ENCODE peak calls at places on chromosomes 12 and 14, in four cellular contexts. F is IMR-90, Z is H1, B is mesendoderm. Y is an unnamed sample.

GRCh38 chr12:22415342-22416309 is 81.1 kb upstream of the ST8SIA1 start:
- DNase-seq in F (no peak), Z (no peak), B (no peak), Y (no peak)

GRCh38 chr12:77349703-77350102 is 284.3 kb upstream of the E2F7 start:
- DNase-seq in F (no peak), Z (no peak), B (no peak), Y (no peak)

GRCh38 chr12:99154983-99155336 is 492.6 kb upstream of the GARIN6 start:
- DNase-seq in F (no peak), Z (no peak), B (no peak), Y (no peak)

GRCh38 chr12:89693639-89694202 is 14.9 kb downstream of the ATP2B1 start:
- DNase-seq in F (no peak), Z (no peak), B (no peak), Y (no peak)

GRCh38 chr12:40188558-40189320 is 36.1 kb upstream of the LRRK2 start:
- DNase-seq in F (no peak), Z (no peak), B (no peak), Y (no peak)

GRCh38 chr12:121649819-121650353 is 19.6 kb downstream of the MORN3 start:
- DNase-seq in F (no peak), Z (no peak), B (peak; percentile 61), Y (no peak)

GRCh38 chr14:92160619-92161018 is 38.9 kb downstream of the CPSF2 start:
- DNase-seq in F (peak; percentile 91), Z (no peak), B (no peak), Y (peak; percentile 58)

GRCh38 chr12:54383041-54383609 is 1.4 kb downstream of the ZNF385A start:
- DNase-seq in F (peak; percentile 96), Z (no peak), B (peak; percentile 70), Y (peak; percentile 97)

GRCh38 chr12:31620311-31620710 is 29.4 kb upstream of the DENND5B start:
- DNase-seq in F (peak; percentile 8), Z (no peak), B (no peak), Y (no peak)

GRCh38 chr12:82461393-82461792 is 103.1 kb downstream of the METTL25 start:
- DNase-seq in F (no peak), Z (no peak), B (no peak), Y (no peak)

GRCh38 chr14:42013560-42013959 is 406.9 kb downstream of the LRFN5 start:
- DNase-seq in F (peak; percentile 18), Z (no peak), B (no peak), Y (no peak)

GRCh38 chr12:47383942-47384341 is 304.2 kb upstream of the AMIGO2 start:
- DNase-seq in F (peak; percentile 90), Z (no peak), B (no peak), Y (peak; percentile 10)

GRCh38 chr12:47270782-47271664 is 191.3 kb upstream of the AMIGO2 start:
- DNase-seq in F (peak; percentile 77), Z (no peak), B (no peak), Y (peak; percentile 77)

GRCh38 chr12:4037747-4038312 is 164.6 kb upstream of the PARP11 start:
- DNase-seq in F (peak; percentile 44), Z (no peak), B (no peak), Y (peak; percentile 47)

GRCh38 chr12:6478406-6478805 is 7.9 kb upstream of the VAMP1 start:
- DNase-seq in F (no peak), Z (no peak), B (no peak), Y (no peak)

GRCh38 chr12:62722971-62723680 is 211.8 kb downstream of the PPM1H start:
- DNase-seq in F (peak; percentile 60), Z (no peak), B (no peak), Y (no peak)

GRCh38 chr14:26596722-26597030 is 1.2 kb downstream of the NOVA1 start:
- DNase-seq in F (peak; percentile 1), Z (no peak), B (no peak), Y (peak; percentile 33)

GRCh38 chr12:19064713-19065112 is 64.8 kb upstream of the PLEKHA5 start:
- DNase-seq in F (no peak), Z (no peak), B (no peak), Y (no peak)

GRCh38 chr12:105257321-105257728 is 21.4 kb upstream of the APPL2 start:
- DNase-seq in F (peak; percentile 90), Z (no peak), B (no peak), Y (peak; percentile 88)

GRCh38 chr14:25090716-25091454 is 40.9 kb upstream of the STXBP6 start:
- DNase-seq in F (peak; percentile 66), Z (no peak), B (peak; percentile 83), Y (peak; percentile 39)

GRCh38 chr12:80988986-80989385 is 51.3 kb upstream of the LIN7A start:
- DNase-seq in F (no peak), Z (no peak), B (peak; percentile 11), Y (no peak)

GRCh38 chr14:35366048-35366428 is 38.5 kb downstream of the NFKBIA start:
- DNase-seq in F (peak; percentile 74), Z (no peak), B (no peak), Y (peak; percentile 68)

GRCh38 chr12:24838531-24838950 is 110.4 kb downstream of the BCAT1 start:
- DNase-seq in F (peak; percentile 87), Z (no peak), B (no peak), Y (peak; percentile 96)

GRCh38 chr12:32400114-32400672 is 835 bp downstream of the FGD4 start:
- DNase-seq in F (no peak), Z (peak; percentile 70), B (peak; percentile 77), Y (peak; percentile 17)

GRCh38 chr12:22103418-22103817 is 57.4 kb downstream of the CMAS start:
- DNase-seq in F (no peak), Z (no peak), B (no peak), Y (no peak)

GRCh38 chr12:111776836-111777344 is 10.2 kb downstream of the ALDH2 start:
- DNase-seq in F (peak; percentile 35), Z (no peak), B (no peak), Y (no peak)

GRCh38 chr12:24705741-24706358 is 243.1 kb downstream of the BCAT1 start:
- DNase-seq in F (peak; percentile 29), Z (no peak), B (no peak), Y (no peak)

GRCh38 chr12:100337299-100337698 is 19.6 kb upstream of the SLC17A8 start:
- DNase-seq in F (no peak), Z (no peak), B (no peak), Y (no peak)

GRCh38 chr14:68895304-68895703 is 83.8 kb downstream of the ACTN1 start:
- DNase-seq in F (no peak), Z (no peak), B (no peak), Y (no peak)
- H4K8ac ChIP-seq in F (no peak overlapping the region), Z (no peak overlapping the region), B (no peak overlapping the region), Y (no peak overlapping the region)

DNA sequence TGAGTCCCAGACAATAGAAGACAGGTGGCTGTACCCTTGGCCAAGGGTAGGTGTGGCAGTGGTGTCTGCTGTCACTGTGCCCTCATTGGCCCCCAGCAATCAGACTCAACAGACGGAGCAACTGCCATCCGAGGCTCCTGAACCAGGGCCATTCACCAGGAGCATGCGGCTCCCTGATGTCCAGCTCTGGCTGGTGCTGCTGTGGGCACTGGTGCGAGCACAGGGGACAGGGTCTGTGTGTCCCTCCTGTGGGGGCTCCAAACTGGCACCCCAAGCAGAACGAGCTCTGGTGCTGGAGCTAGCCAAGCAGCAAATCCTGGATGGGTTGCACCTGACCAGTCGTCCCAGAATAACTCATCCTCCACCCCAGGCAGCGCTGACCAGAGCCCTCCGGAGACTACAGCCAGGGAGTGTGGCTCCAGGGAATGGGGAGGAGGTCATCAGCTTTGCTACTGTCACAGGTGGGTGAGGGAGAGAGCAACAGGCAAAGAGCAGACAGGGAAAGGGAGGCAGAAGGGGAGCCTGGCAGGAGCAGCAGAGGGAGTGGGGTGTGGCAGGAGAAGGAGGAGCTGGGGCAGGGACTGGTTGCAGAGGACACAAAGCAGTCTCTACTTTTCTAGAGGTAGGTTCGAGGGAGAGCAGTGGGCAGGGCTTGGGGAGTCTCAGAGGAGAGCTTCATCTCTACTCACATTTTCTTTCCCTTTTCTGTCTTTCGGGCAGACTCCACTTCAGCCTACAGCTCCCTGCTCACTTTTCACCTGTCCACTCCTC is 452 bp downstream of the INHBE start:
- DNase-seq in F (no peak), Z (no peak), B (peak; percentile 51), Y (no peak)
- H4K8ac ChIP-seq in F (peak overlapping the region; percentile 83), Z (no peak overlapping the region), B (no peak overlapping the region), Y (no peak overlapping the region)

DNA sequence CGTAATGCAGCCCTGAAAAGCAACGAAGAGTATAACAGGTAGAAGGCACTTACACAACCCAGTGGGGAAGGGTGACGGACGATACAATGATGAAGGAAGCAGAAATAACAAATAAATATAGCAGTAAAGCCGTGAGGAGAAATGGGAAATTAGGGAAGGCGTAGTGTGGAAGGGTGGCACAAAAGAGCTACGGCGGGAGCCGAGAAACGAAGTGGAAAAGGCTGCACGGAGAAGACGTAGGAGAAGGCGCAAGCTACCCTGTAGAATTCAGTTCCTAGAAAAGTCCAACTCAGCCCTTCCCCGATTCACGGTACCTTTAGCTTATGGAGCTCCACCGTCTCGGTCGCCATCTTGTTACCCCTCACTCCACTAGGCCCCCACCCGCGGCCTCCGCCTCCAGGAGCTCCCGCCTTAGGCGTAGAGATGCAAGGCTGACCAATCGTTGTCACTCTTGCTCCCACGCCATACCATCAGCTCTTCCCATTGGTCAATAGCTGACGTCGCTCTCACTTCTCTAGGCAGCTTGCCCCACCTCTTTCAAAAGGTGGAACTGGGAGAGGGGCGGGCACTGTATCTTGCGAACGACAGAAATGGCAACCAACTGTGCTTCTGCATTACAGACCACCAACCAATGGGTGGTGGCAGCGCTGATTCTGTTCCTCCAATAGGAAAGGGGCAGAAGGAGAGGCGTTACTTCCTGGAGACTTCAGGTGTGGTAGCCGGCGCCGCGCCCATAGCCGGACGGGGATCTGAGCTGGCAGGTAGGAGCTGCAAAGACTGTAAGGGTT is at the start of the genes ORMDL2 and SARNP:
- DNase-seq in F (peak; percentile 100), Z (peak; percentile 99), B (peak; percentile 100), Y (peak; percentile 100)
- H4K8ac ChIP-seq in F (peak within 1 kb of the TSS; percentile 93), Z (peak within 1 kb of the TSS; percentile 64), B (peak within 1 kb of the TSS; percentile 28), Y (peak within 1 kb of the TSS; percentile 94)

DNA sequence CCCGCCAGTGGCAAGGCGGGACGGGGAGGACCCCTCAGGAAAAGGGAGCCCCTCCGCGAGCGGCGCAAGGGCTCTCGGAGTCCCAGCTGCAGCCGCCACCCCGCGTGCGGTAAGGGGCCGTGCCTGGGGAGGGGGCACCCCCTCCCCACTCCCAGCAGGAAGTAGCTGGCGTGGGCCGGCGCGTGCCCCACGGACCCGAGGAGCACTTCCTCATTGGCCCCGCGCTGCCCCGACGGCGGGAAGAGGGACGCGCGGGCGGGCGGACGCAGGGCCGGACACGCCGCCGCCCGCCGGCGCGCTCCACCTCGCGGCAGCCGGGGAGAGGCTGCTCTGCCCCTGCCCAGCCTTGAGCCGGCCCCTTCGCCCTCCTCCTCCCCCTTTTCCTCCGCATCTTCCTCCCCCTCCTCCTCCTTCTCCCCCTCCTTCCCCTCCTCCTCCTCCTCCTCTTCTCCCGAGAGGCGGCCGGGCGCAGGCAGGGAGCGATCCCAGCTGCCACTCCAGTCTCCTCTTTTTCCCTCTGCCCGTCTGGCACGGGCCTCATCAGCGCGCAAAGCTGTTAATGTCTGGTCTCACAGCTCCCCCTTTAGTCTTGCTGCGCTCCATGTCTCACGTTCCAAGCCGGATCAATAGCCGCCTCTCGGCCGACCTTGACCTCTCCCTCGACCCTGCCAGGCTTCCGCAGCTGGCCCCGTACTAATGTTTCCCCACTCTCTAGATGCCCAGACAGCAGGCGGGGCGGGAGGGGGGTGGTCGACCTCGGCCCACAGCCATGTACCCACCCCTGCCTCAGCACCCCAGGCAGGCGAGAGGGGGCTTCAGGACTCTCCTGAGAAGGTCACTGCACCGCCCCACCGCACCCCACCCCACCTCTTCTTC is 2.6 kb upstream of the BCL11B start:
- DNase-seq in F (peak; percentile 37), Z (peak; percentile 89), B (peak; percentile 99), Y (peak; percentile 46)
- H4K8ac ChIP-seq in F (no peak overlapping the region), Z (peak overlapping the region; percentile 88), B (no peak overlapping the region), Y (no peak overlapping the region)

DNA sequence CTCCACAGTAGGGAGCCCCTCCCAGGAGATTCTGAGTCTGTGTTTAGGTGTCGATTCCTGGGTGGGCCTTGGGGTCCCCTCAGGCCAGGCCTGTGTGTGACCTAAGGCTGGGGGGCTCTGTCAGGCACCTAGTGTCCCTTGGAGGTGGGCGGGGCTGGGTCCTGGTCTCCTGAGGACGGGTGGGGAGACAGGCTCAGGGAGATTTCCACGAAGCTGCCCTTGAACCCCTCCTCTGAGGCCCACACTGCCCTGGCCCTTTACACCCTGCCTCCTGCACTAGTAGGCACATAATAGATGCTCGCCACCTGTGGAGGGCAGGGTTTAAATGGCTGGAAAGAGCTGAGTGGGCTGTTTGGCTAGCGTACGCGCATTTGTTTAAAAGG is 32.9 kb downstream of the MEG3 start:
- DNase-seq in F (no peak), Z (no peak), B (no peak), Y (no peak)
- H4K8ac ChIP-seq in F (no peak overlapping the region), Z (peak overlapping the region; percentile 29), B (no peak overlapping the region), Y (no peak overlapping the region)

Y was measured in mesenchymal stem cell.